ENCODE peak calls at places on chromosomes 1 and 21, in seven cellular contexts. One of them, this sample, is unnamed.

GRCh38 chr21:44575307-44576024 is 1.9 kb downstream of the KRTAP10-4 start:
- DNase-seq in dorsolateral prefrontal cortex: no peak
- DNase-seq in OCI-LY7: no peak
- DNase-seq in CD8-positive, alpha-beta T cell: no peak
- DNase-seq in spleen: peak
- DNase-seq in fibroblast of lung: no peak
- DNase-seq in HFF-Myc: no peak
- DNase-seq in this sample: no peak

GRCh38 chr1:225919906-225920305 is 4.1 kb downstream of the PYCR2 start:
- DNase-seq in dorsolateral prefrontal cortex: peak
- DNase-seq in OCI-LY7: no peak
- DNase-seq in CD8-positive, alpha-beta T cell: no peak
- DNase-seq in spleen: no peak
- DNase-seq in fibroblast of lung: peak
- DNase-seq in HFF-Myc: peak
- DNase-seq in this sample: peak

GRCh38 chr1:111097356-111098099 is 42.4 kb downstream of the DRAM2 start:
- DNase-seq in dorsolateral prefrontal cortex: no peak
- DNase-seq in OCI-LY7: no peak
- DNase-seq in CD8-positive, alpha-beta T cell: no peak
- DNase-seq in spleen: no peak
- DNase-seq in fibroblast of lung: no peak
- DNase-seq in HFF-Myc: no peak
- DNase-seq in this sample: no peak

GRCh38 chr1:153546371-153546770 is 765 bp upstream of the S100A4 start:
- DNase-seq in dorsolateral prefrontal cortex: no peak
- DNase-seq in OCI-LY7: no peak
- DNase-seq in CD8-positive, alpha-beta T cell: no peak
- DNase-seq in spleen: peak
- DNase-seq in fibroblast of lung: no peak
- DNase-seq in HFF-Myc: no peak
- DNase-seq in this sample: no peak

GRCh38 chr1:44511769-44512168 is 106.7 kb downstream of the RNF220 start:
- DNase-seq in dorsolateral prefrontal cortex: no peak
- DNase-seq in OCI-LY7: no peak
- DNase-seq in CD8-positive, alpha-beta T cell: no peak
- DNase-seq in spleen: no peak
- DNase-seq in fibroblast of lung: no peak
- DNase-seq in HFF-Myc: no peak
- DNase-seq in this sample: no peak

GRCh38 chr1:202072211-202072610 is 50.5 kb upstream of the GPR37L1 start:
- DNase-seq in dorsolateral prefrontal cortex: no peak
- DNase-seq in OCI-LY7: no peak
- DNase-seq in CD8-positive, alpha-beta T cell: no peak
- DNase-seq in spleen: no peak
- DNase-seq in fibroblast of lung: no peak
- DNase-seq in HFF-Myc: no peak
- DNase-seq in this sample: no peak

GRCh38 chr1:85201340-85202091 is 700 bp upstream of the SYDE2 start:
- DNase-seq in dorsolateral prefrontal cortex: no peak
- DNase-seq in OCI-LY7: peak
- DNase-seq in CD8-positive, alpha-beta T cell: peak
- DNase-seq in spleen: peak
- DNase-seq in fibroblast of lung: peak
- DNase-seq in HFF-Myc: no peak
- DNase-seq in this sample: peak

GRCh38 chr1:153509036-153509435 is 26.8 kb downstream of the S100A6 start:
- DNase-seq in dorsolateral prefrontal cortex: no peak
- DNase-seq in OCI-LY7: no peak
- DNase-seq in CD8-positive, alpha-beta T cell: no peak
- DNase-seq in spleen: no peak
- DNase-seq in fibroblast of lung: no peak
- DNase-seq in HFF-Myc: no peak
- DNase-seq in this sample: no peak

GRCh38 chr1:104706631-104707147 is 957.0 kb downstream of the AMY1C start:
- DNase-seq in dorsolateral prefrontal cortex: no peak
- DNase-seq in OCI-LY7: peak
- DNase-seq in CD8-positive, alpha-beta T cell: no peak
- DNase-seq in spleen: no peak
- DNase-seq in fibroblast of lung: no peak
- DNase-seq in HFF-Myc: no peak
- DNase-seq in this sample: no peak

GRCh38 chr1:53114581-53115400 is 27.6 kb downstream of the SLC1A7 start:
- DNase-seq in dorsolateral prefrontal cortex: no peak
- DNase-seq in OCI-LY7: no peak
- DNase-seq in CD8-positive, alpha-beta T cell: no peak
- DNase-seq in spleen: no peak
- DNase-seq in fibroblast of lung: no peak
- DNase-seq in HFF-Myc: no peak
- DNase-seq in this sample: no peak

GRCh38 chr1:55848906-55849305 is 633.7 kb upstream of the USP24 start:
- DNase-seq in dorsolateral prefrontal cortex: no peak
- DNase-seq in OCI-LY7: no peak
- DNase-seq in CD8-positive, alpha-beta T cell: no peak
- DNase-seq in spleen: no peak
- DNase-seq in fibroblast of lung: peak
- DNase-seq in HFF-Myc: no peak
- DNase-seq in this sample: no peak

GRCh38 chr21:27581168-27581567 is 614.3 kb upstream of the ADAMTS5 start:
- DNase-seq in dorsolateral prefrontal cortex: no peak
- DNase-seq in OCI-LY7: no peak
- DNase-seq in CD8-positive, alpha-beta T cell: no peak
- DNase-seq in spleen: no peak
- DNase-seq in fibroblast of lung: peak
- DNase-seq in HFF-Myc: no peak
- DNase-seq in this sample: no peak

GRCh38 chr1:117077267-117077666 is 17.1 kb downstream of the TTF2 start:
- DNase-seq in dorsolateral prefrontal cortex: no peak
- DNase-seq in OCI-LY7: no peak
- DNase-seq in CD8-positive, alpha-beta T cell: no peak
- DNase-seq in spleen: no peak
- DNase-seq in fibroblast of lung: peak
- DNase-seq in HFF-Myc: no peak
- DNase-seq in this sample: no peak

GRCh38 chr1:202952818-202953217 is 5.3 kb downstream of the ADIPOR1 start:
- DNase-seq in dorsolateral prefrontal cortex: no peak
- DNase-seq in OCI-LY7: no peak
- DNase-seq in CD8-positive, alpha-beta T cell: no peak
- DNase-seq in spleen: no peak
- DNase-seq in fibroblast of lung: peak
- DNase-seq in HFF-Myc: no peak
- DNase-seq in this sample: peak

GRCh38 chr1:215022723-215023122 is 59.8 kb upstream of the KCNK2 start:
- DNase-seq in dorsolateral prefrontal cortex: no peak
- DNase-seq in OCI-LY7: no peak
- DNase-seq in CD8-positive, alpha-beta T cell: no peak
- DNase-seq in spleen: no peak
- DNase-seq in fibroblast of lung: peak
- DNase-seq in HFF-Myc: no peak
- DNase-seq in this sample: no peak

GRCh38 chr1:998051-998821 is 1.7 kb downstream of the HES4 start:
- DNase-seq in dorsolateral prefrontal cortex: no peak
- DNase-seq in OCI-LY7: no peak
- DNase-seq in CD8-positive, alpha-beta T cell: no peak
- DNase-seq in spleen: peak
- DNase-seq in fibroblast of lung: no peak
- DNase-seq in HFF-Myc: no peak
- DNase-seq in this sample: no peak

GRCh38 chr1:998905-999796 is 746 bp downstream of the HES4 start:
- DNase-seq in dorsolateral prefrontal cortex: no peak
- DNase-seq in OCI-LY7: no peak
- DNase-seq in CD8-positive, alpha-beta T cell: no peak
- DNase-seq in spleen: peak
- DNase-seq in fibroblast of lung: no peak
- DNase-seq in HFF-Myc: no peak
- DNase-seq in this sample: no peak

GRCh38 chr1:996851-997727 is 2.8 kb downstream of the HES4 start:
- DNase-seq in dorsolateral prefrontal cortex: no peak
- DNase-seq in OCI-LY7: no peak
- DNase-seq in CD8-positive, alpha-beta T cell: no peak
- DNase-seq in spleen: no peak
- DNase-seq in fibroblast of lung: no peak
- DNase-seq in HFF-Myc: no peak
- DNase-seq in this sample: no peak

GRCh38 chr1:995665-996633 is 3.9 kb downstream of the HES4 start:
- DNase-seq in dorsolateral prefrontal cortex: no peak
- DNase-seq in OCI-LY7: no peak
- DNase-seq in CD8-positive, alpha-beta T cell: no peak
- DNase-seq in spleen: peak
- DNase-seq in fibroblast of lung: no peak
- DNase-seq in HFF-Myc: no peak
- DNase-seq in this sample: no peak

DNA sequence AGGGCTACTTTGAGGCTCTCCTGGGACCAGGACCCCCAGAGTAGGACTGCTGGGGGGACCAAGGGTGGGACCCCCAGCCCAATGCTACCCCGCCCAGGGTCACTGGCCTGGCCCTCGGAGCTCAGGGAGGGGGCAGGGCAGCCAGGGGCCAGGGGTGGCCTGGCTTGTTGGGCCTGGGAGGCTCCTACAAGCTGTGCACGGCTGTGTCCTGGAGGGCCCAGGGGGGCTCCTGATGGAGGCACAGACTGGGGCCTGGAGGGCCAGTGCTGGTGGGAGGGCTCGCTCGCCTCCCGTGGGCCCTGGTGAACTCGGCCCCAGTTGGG is 2.2 kb downstream of the HES4 start:
- DNase-seq in dorsolateral prefrontal cortex: no peak
- DNase-seq in OCI-LY7: no peak
- DNase-seq in CD8-positive, alpha-beta T cell: no peak
- DNase-seq in spleen: no peak
- DNase-seq in fibroblast of lung: no peak
- DNase-seq in HFF-Myc: no peak
- DNase-seq in this sample: no peak
- H3K4me3 ChIP-seq in dorsolateral prefrontal cortex: no peak
- H3K4me3 ChIP-seq in OCI-LY7: no peak
- H3K4me3 ChIP-seq in CD8-positive, alpha-beta T cell: no peak
- H3K4me3 ChIP-seq in spleen: peak
- H3K4me3 ChIP-seq in fibroblast of lung: no peak
- H3K4me3 ChIP-seq in HFF-Myc: no peak
- H3K4me3 ChIP-seq in this sample: no peak

GRCh38 chr1:184891440-184891839 is 82.9 kb downstream of the NIBAN1 start:
- DNase-seq in dorsolateral prefrontal cortex: no peak
- DNase-seq in OCI-LY7: no peak
- DNase-seq in CD8-positive, alpha-beta T cell: no peak
- DNase-seq in spleen: no peak
- DNase-seq in fibroblast of lung: no peak
- DNase-seq in HFF-Myc: no peak
- DNase-seq in this sample: no peak

GRCh38 chr1:184889902-184890301 is 84.4 kb downstream of the NIBAN1 start:
- DNase-seq in dorsolateral prefrontal cortex: no peak
- DNase-seq in OCI-LY7: no peak
- DNase-seq in CD8-positive, alpha-beta T cell: no peak
- DNase-seq in spleen: no peak
- DNase-seq in fibroblast of lung: peak
- DNase-seq in HFF-Myc: no peak
- DNase-seq in this sample: no peak

GRCh38 chr1:184892116-184892515 is 82.2 kb downstream of the NIBAN1 start:
- DNase-seq in dorsolateral prefrontal cortex: no peak
- DNase-seq in OCI-LY7: no peak
- DNase-seq in CD8-positive, alpha-beta T cell: no peak
- DNase-seq in spleen: no peak
- DNase-seq in fibroblast of lung: no peak
- DNase-seq in HFF-Myc: no peak
- DNase-seq in this sample: no peak

GRCh38 chr1:184890539-184890973 is 83.8 kb downstream of the NIBAN1 start:
- DNase-seq in dorsolateral prefrontal cortex: no peak
- DNase-seq in OCI-LY7: no peak
- DNase-seq in CD8-positive, alpha-beta T cell: peak
- DNase-seq in spleen: no peak
- DNase-seq in fibroblast of lung: peak
- DNase-seq in HFF-Myc: no peak
- DNase-seq in this sample: no peak

DNA sequence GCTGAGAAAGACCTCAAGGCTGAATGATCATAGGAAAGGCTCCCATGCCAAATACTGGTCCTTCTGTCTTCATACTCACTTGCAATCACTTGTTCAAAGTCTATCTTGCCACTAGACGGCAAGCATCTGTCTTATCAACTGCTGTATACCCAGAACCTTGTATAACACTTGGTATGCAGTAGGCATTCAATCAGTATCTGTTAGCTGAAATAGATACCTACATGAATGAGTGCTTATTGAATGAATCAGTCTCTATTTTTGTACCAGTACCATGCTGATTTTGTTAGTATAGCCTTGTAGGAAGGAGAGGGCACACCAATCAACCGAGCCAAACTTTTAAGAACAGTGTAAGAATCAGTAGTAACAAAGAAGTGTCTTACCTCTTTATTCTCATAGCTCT is 80.6 kb downstream of the NIBAN1 start:
- DNase-seq in dorsolateral prefrontal cortex: no peak
- DNase-seq in OCI-LY7: no peak
- DNase-seq in CD8-positive, alpha-beta T cell: no peak
- DNase-seq in spleen: no peak
- DNase-seq in fibroblast of lung: no peak
- DNase-seq in HFF-Myc: no peak
- DNase-seq in this sample: no peak
- TF ChIP-seq CTCF in dorsolateral prefrontal cortex: no peak
- TF ChIP-seq CTCF in OCI-LY7: no peak
- TF ChIP-seq CTCF in CD8-positive, alpha-beta T cell: no peak
- TF ChIP-seq CTCF in spleen: no peak
- TF ChIP-seq CTCF in fibroblast of lung: no peak
- TF ChIP-seq CTCF in HFF-Myc: no peak
- TF ChIP-seq CTCF in this sample: no peak

GRCh38 chr1:156080598-156081173 is 1.6 kb downstream of the MEX3A start:
- DNase-seq in dorsolateral prefrontal cortex: no peak
- DNase-seq in OCI-LY7: no peak
- DNase-seq in CD8-positive, alpha-beta T cell: no peak
- DNase-seq in spleen: no peak
- DNase-seq in fibroblast of lung: no peak
- DNase-seq in HFF-Myc: no peak
- DNase-seq in this sample: no peak

GRCh38 chr1:156086256-156086662 is 4.0 kb upstream of the MEX3A start:
- DNase-seq in dorsolateral prefrontal cortex: no peak
- DNase-seq in OCI-LY7: no peak
- DNase-seq in CD8-positive, alpha-beta T cell: no peak
- DNase-seq in spleen: no peak
- DNase-seq in fibroblast of lung: peak
- DNase-seq in HFF-Myc: no peak
- DNase-seq in this sample: no peak

GRCh38 chr1:156081174-156082110 is 823 bp downstream of the MEX3A start:
- DNase-seq in dorsolateral prefrontal cortex: no peak
- DNase-seq in OCI-LY7: no peak
- DNase-seq in CD8-positive, alpha-beta T cell: no peak
- DNase-seq in spleen: no peak
- DNase-seq in fibroblast of lung: peak
- DNase-seq in HFF-Myc: no peak
- DNase-seq in this sample: no peak

GRCh38 chr1:156082111-156083091 is at the start of gene MEX3A:
- DNase-seq in dorsolateral prefrontal cortex: peak
- DNase-seq in OCI-LY7: peak
- DNase-seq in CD8-positive, alpha-beta T cell: peak
- DNase-seq in spleen: peak
- DNase-seq in fibroblast of lung: peak
- DNase-seq in HFF-Myc: no peak
- DNase-seq in this sample: peak

GRCh38 chr1:156083800-156084790 is 1.8 kb upstream of the MEX3A start:
- DNase-seq in dorsolateral prefrontal cortex: no peak
- DNase-seq in OCI-LY7: no peak
- DNase-seq in CD8-positive, alpha-beta T cell: no peak
- DNase-seq in spleen: no peak
- DNase-seq in fibroblast of lung: no peak
- DNase-seq in HFF-Myc: no peak
- DNase-seq in this sample: no peak
- H3K4me3 ChIP-seq in dorsolateral prefrontal cortex: peak
- H3K4me3 ChIP-seq in OCI-LY7: no peak
- H3K4me3 ChIP-seq in CD8-positive, alpha-beta T cell: no peak
- H3K4me3 ChIP-seq in spleen: no peak
- H3K4me3 ChIP-seq in fibroblast of lung: no peak
- H3K4me3 ChIP-seq in HFF-Myc: peak
- H3K4me3 ChIP-seq in this sample: no peak

GRCh38 chr1:196059210-196059609 is 549.0 kb downstream of the KCNT2 start:
- DNase-seq in dorsolateral prefrontal cortex: no peak
- DNase-seq in OCI-LY7: no peak
- DNase-seq in CD8-positive, alpha-beta T cell: no peak
- DNase-seq in spleen: no peak
- DNase-seq in fibroblast of lung: peak
- DNase-seq in HFF-Myc: peak
- DNase-seq in this sample: no peak
- TF ChIP-seq CTCF in dorsolateral prefrontal cortex: no peak
- TF ChIP-seq CTCF in OCI-LY7: no peak
- TF ChIP-seq CTCF in CD8-positive, alpha-beta T cell: no peak
- TF ChIP-seq CTCF in spleen: no peak
- TF ChIP-seq CTCF in fibroblast of lung: no peak
- TF ChIP-seq CTCF in HFF-Myc: peak
- TF ChIP-seq CTCF in this sample: no peak